ENCODE peak calls at places on chromosomes 16 and 17, in ten cellular contexts. T, W, C, K, L, V, G, N, P and Z are unnamed samples. For H3K9me3, the result is how much of the 10 kb centered on the place peaks cover.

GRCh38 chr17:81713004-81713555 is 996 bp downstream of the SLC25A10 start:
- DNase-seq in T (no peak), W (no peak), C (no peak), K (no peak), L (no peak), V (no peak), G (no peak), N (no peak), P (peak), Z (peak)

GRCh38 chr16:66127459-66128362 is 238.8 kb upstream of the CDH5 start:
- DNase-seq in T (peak), W (peak), C (no peak), K (no peak), L (no peak), V (no peak), G (no peak), N (no peak), P (peak), Z (no peak)

GRCh38 chr17:14396542-14396941 is 95.7 kb downstream of the HS3ST3B1 start:
- DNase-seq in T (no peak), W (no peak), C (peak), K (peak), L (no peak), V (no peak), G (no peak), N (no peak), P (peak), Z (no peak)

GRCh38 chr17:56029980-56030624 is 123.2 kb upstream of the ANKFN1 start:
- DNase-seq in T (no peak), W (no peak), C (no peak), K (no peak), L (no peak), V (no peak), G (no peak), N (no peak), P (no peak), Z (peak)

GRCh38 chr16:72475688-72476087 is 303.7 kb upstream of the PMFBP1 start:
- DNase-seq in T (no peak), W (no peak), C (no peak), K (no peak), L (no peak), V (no peak), G (no peak), N (no peak), P (no peak), Z (no peak)

GRCh38 chr17:61502292-61502691 is 50.1 kb downstream of the TBX4 start:
- DNase-seq in T (no peak), W (no peak), C (no peak), K (no peak), L (no peak), V (no peak), G (no peak), N (no peak), P (no peak), Z (no peak)

GRCh38 chr16:24381470-24382118 is 125.5 kb downstream of the CACNG3 start:
- DNase-seq in T (no peak), W (no peak), C (no peak), K (no peak), L (no peak), V (no peak), G (no peak), N (no peak), P (no peak), Z (no peak)

GRCh38 chr17:42288985-42289862 is 926 bp downstream of the STAT5A start:
- DNase-seq in T (peak), W (peak), C (no peak), K (no peak), L (peak), V (no peak), G (peak), N (peak), P (no peak), Z (no peak)

GRCh38 chr16:87076950-87077749 is 240.0 kb downstream of the C16orf95 start:
- DNase-seq in T (peak), W (no peak), C (peak), K (peak), L (no peak), V (peak), G (peak), N (peak), P (peak), Z (peak)

GRCh38 chr16:46765050-46765449 is 16.9 kb upstream of the MYLK3 start:
- DNase-seq in T (peak), W (no peak), C (no peak), K (peak), L (no peak), V (no peak), G (no peak), N (no peak), P (peak), Z (peak)

GRCh38 chr17:67636841-67637240 is 80.9 kb upstream of the NOL11 start:
- DNase-seq in T (no peak), W (no peak), C (no peak), K (peak), L (no peak), V (no peak), G (no peak), N (no peak), P (no peak), Z (no peak)

GRCh38 chr16:67013823-67014640 is 14.9 kb upstream of the CBFB start:
- DNase-seq in T (peak), W (peak), C (no peak), K (peak), L (peak), V (peak), G (peak), N (peak), P (peak), Z (peak)

GRCh38 chr16:86355114-86355513 is 155.2 kb upstream of the FOXF1 start:
- DNase-seq in T (no peak), W (no peak), C (no peak), K (peak), L (no peak), V (no peak), G (no peak), N (no peak), P (no peak), Z (no peak)

GRCh38 chr17:8859029-8859803 is 8.3 kb downstream of the PIK3R6 start:
- DNase-seq in T (no peak), W (no peak), C (no peak), K (peak), L (no peak), V (no peak), G (no peak), N (peak), P (peak), Z (peak)

GRCh38 chr16:82979406-82980111 is 352.8 kb downstream of the CDH13 start:
- DNase-seq in T (no peak), W (no peak), C (no peak), K (peak), L (no peak), V (no peak), G (no peak), N (no peak), P (no peak), Z (no peak)

GRCh38 chr16:23131841-23132576 is 17.2 kb downstream of the USP31 start:
- DNase-seq in T (no peak), W (no peak), C (no peak), K (no peak), L (no peak), V (no peak), G (no peak), N (no peak), P (peak), Z (peak)

GRCh38 chr16:46822270-46822669 is 8.7 kb downstream of the C16orf87 start:
- DNase-seq in T (no peak), W (no peak), C (no peak), K (peak), L (no peak), V (peak), G (no peak), N (no peak), P (peak), Z (no peak)

GRCh38 chr16:59632266-59632855 is 898.2 kb upstream of the GOT2 start:
- DNase-seq in T (no peak), W (no peak), C (peak), K (peak), L (no peak), V (no peak), G (no peak), N (no peak), P (peak), Z (peak)

GRCh38 chr17:45149669-45150603 is 1.7 kb downstream of the HEXIM1 start:
- DNase-seq in T (peak), W (peak), C (peak), K (peak), L (peak), V (no peak), G (peak), N (peak), P (peak), Z (peak)

GRCh38 chr17:76738468-76738850 is 540 bp downstream of the MFSD11 start:
- DNase-seq in T (no peak), W (no peak), C (no peak), K (no peak), L (no peak), V (no peak), G (no peak), N (no peak), P (no peak), Z (no peak)

GRCh38 chr16:84930298-84931106 is 80.8 kb downstream of the ZDHHC7 start:
- DNase-seq in T (no peak), W (no peak), C (no peak), K (no peak), L (no peak), V (no peak), G (no peak), N (no peak), P (no peak), Z (no peak)

GRCh38 chr16:16863672-16864071 is 484.7 kb downstream of the NPIPA7 start:
- DNase-seq in T (no peak), W (no peak), C (no peak), K (no peak), L (no peak), V (no peak), G (no peak), N (no peak), P (no peak), Z (no peak)

GRCh38 chr16:48538746-48539484 is 71.1 kb downstream of the N4BP1 start:
- DNase-seq in T (no peak), W (no peak), C (no peak), K (no peak), L (peak), V (no peak), G (no peak), N (no peak), P (no peak), Z (no peak)

GRCh38 chr16:66001432-66001831 is 365.1 kb upstream of the CDH5 start:
- DNase-seq in T (no peak), W (no peak), C (no peak), K (peak), L (no peak), V (no peak), G (no peak), N (no peak), P (no peak), Z (no peak)

GRCh38 chr17:47257651-47258339 is 4.2 kb downstream of the ITGB3 start:
- DNase-seq in T (no peak), W (no peak), C (no peak), K (peak), L (no peak), V (no peak), G (no peak), N (no peak), P (peak), Z (peak)

GRCh38 chr17:6546069-6546718 is 10.2 kb downstream of the PITPNM3 start:
- DNase-seq in T (no peak), W (peak), C (no peak), K (peak), L (no peak), V (no peak), G (no peak), N (no peak), P (peak), Z (peak)

GRCh38 chr17:44088254-44088653 is 17.7 kb downstream of the G6PC3 start:
- DNase-seq in T (no peak), W (no peak), C (no peak), K (no peak), L (no peak), V (no peak), G (no peak), N (no peak), P (no peak), Z (no peak)

GRCh38 chr17:332558-333322 is 19.9 kb downstream of the RPH3AL start:
- DNase-seq in T (peak), W (peak), C (no peak), K (peak), L (peak), V (no peak), G (no peak), N (peak), P (peak), Z (peak)

GRCh38 chr16:16945207-16945606 is 525.6 kb downstream of the XYLT1 start:
- DNase-seq in T (no peak), W (no peak), C (no peak), K (no peak), L (no peak), V (no peak), G (no peak), N (no peak), P (no peak), Z (no peak)

GRCh38 chr16:66798162-66798561 is 3.2 kb downstream of the TERB1 start:
- DNase-seq in T (no peak), W (no peak), C (no peak), K (peak), L (no peak), V (no peak), G (no peak), N (no peak), P (peak), Z (no peak)

GRCh38 chr17:60141111-60142018 is 8.4 kb upstream of the CA4 start:
- DNase-seq in T (no peak), W (peak), C (no peak), K (peak), L (peak), V (no peak), G (no peak), N (no peak), P (peak), Z (no peak)

GRCh38 chr17:50696365-50696879 is 11.3 kb downstream of the ANKRD40 start:
- DNase-seq in T (no peak), W (no peak), C (no peak), K (no peak), L (no peak), V (no peak), G (no peak), N (no peak), P (no peak), Z (no peak)

GRCh38 chr17:68329331-68329730 is 38.0 kb downstream of the ARSG start:
- DNase-seq in T (no peak), W (no peak), C (no peak), K (no peak), L (no peak), V (no peak), G (no peak), N (no peak), P (no peak), Z (no peak)

GRCh38 chr17:26774291-26775218 is 519.4 kb upstream of the WSB1 start:
- DNase-seq in T (no peak), W (no peak), C (no peak), K (no peak), L (peak), V (no peak), G (no peak), N (peak), P (no peak), Z (no peak)
- H3K9me3 ChIP-seq in T (under half), W (under half), C (under half), K (under half), L (under half), V (under half), G (under half), N (under half), P (under half), Z (under half)

DNA sequence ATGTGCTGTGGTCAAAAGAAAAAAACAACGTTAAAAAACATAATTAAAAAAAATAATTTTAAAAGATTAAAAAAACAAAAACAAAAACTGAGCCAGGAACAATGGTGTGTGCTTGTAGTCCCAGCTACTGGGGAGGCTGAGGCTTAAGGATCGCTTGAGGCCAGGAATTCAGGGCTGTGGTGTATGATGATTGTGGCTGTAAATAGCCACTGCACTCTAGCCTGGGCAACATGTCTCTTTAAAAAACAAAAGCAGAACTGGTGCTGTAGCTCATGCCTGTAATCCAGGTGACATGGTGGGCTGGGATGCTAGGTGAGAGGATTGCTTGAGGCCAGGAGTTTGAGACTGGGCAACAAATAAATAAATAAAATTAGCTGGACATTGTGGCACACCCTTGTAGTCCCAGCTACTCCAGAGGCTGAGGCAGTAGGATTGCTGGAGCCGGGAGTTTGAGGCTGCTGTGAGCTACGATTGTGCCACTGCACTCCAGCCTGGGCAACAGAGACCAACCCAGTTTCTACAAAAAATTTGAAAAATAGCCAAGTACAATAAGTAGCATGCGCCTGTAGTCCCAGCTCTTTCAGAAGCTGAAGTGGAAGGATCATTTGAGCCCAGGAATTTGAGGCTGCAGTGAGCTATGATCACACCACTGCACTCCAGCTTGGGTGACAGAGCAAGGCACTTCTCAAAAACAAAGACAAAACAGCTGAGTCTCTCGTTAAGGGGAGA is 43.6 kb downstream of the NFATC3 start:
- DNase-seq in T (peak), W (no peak), C (no peak), K (peak), L (no peak), V (peak), G (no peak), N (no peak), P (peak), Z (no peak)
- H3K4me3 ChIP-seq in T (no peak), W (peak), C (no peak), K (no peak), L (no peak), V (no peak), G (no peak), N (no peak), P (no peak), Z (no peak)

GRCh38 chr17:62981933-62982332 is 15.9 kb downstream of the TANC2 start:
- DNase-seq in T (no peak), W (no peak), C (peak), K (peak), L (no peak), V (no peak), G (no peak), N (no peak), P (no peak), Z (no peak)

GRCh38 chr17:62987136-62987535 is 21.1 kb downstream of the TANC2 start:
- DNase-seq in T (no peak), W (no peak), C (no peak), K (no peak), L (no peak), V (no peak), G (no peak), N (no peak), P (no peak), Z (peak)

GRCh38 chr17:62980842-62981241 is 14.8 kb downstream of the TANC2 start:
- DNase-seq in T (no peak), W (no peak), C (no peak), K (no peak), L (no peak), V (no peak), G (no peak), N (no peak), P (no peak), Z (no peak)

GRCh38 chr17:62986549-62986948 is 20.5 kb downstream of the TANC2 start:
- DNase-seq in T (no peak), W (no peak), C (no peak), K (no peak), L (no peak), V (no peak), G (no peak), N (no peak), P (no peak), Z (peak)

GRCh38 chr17:62984801-62985200 is 18.8 kb downstream of the TANC2 start:
- DNase-seq in T (no peak), W (no peak), C (no peak), K (no peak), L (no peak), V (no peak), G (no peak), N (no peak), P (no peak), Z (no peak)
- H3K9me3 ChIP-seq in T (under half), W (under half), C (under half), K (under half), L (under half), V (under half), G (under half), N (under half), P (under half), Z (under half)

DNA sequence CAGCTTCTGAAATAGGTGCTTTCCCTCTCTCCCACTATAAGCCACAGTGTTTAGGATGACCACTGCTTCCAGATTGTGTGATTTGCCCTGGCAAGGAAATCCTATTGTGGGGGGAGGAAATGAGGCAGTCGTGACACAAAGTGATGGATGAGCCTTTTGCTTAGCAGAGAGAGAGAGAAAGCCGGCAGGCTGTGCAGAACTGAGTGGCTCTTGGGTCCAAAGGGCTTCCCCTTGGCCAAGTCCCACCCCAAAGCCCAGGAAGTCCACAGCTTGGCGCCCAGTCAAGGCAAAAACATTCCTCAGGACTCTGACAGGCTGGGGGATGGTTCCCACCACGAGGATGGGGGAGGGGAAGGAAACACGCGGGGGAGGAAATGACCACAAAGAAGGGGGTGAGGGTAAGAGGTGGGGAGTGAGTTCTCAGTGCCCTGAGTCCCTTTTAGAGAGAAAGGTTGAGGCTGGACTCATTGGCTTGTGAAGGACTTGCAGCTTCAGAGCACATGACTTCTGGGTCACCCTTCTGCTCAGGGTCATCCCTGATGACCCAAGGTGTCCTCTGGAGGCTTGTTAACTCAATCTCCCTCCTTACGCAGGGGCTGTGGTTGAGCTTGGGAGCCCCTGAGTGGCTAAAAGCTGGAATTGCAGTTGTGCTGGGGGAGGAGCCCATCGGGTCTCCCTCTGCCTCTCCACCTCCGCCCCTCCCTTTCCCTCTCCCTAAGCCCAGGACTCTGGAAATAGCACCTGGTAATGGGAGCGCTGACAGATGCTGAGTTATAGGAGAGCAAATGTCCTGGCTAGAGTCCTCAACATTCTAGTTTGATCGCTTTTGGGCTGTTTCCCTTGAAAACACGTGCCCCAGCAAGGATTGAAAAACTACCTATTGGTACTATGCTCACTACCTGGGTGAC is 10.3 kb upstream of the MSL1 start:
- DNase-seq in T (peak), W (peak), C (peak), K (peak), L (no peak), V (peak), G (peak), N (peak), P (peak), Z (peak)
- H3K4me3 ChIP-seq in T (peak), W (peak), C (peak), K (no peak), L (no peak), V (no peak), G (no peak), N (peak), P (no peak), Z (peak)

GRCh38 chr16:74578433-74578832 is 28.5 kb downstream of the GLG1 start:
- DNase-seq in T (no peak), W (no peak), C (no peak), K (no peak), L (no peak), V (no peak), G (no peak), N (no peak), P (no peak), Z (no peak)
- H3K9me3 ChIP-seq in T (under half), W (under half), C (under half), K (under half), L (under half), V (under half), G (under half), N (under half), P (under half), Z (under half)

GRCh38 chr17:17809527-17810373 is 27.0 kb downstream of the SREBF1 start:
- DNase-seq in T (no peak), W (no peak), C (peak), K (no peak), L (peak), V (peak), G (no peak), N (peak), P (peak), Z (no peak)
- H3K4me3 ChIP-seq in T (no peak), W (no peak), C (no peak), K (no peak), L (no peak), V (no peak), G (peak), N (peak), P (peak), Z (no peak)

DNA sequence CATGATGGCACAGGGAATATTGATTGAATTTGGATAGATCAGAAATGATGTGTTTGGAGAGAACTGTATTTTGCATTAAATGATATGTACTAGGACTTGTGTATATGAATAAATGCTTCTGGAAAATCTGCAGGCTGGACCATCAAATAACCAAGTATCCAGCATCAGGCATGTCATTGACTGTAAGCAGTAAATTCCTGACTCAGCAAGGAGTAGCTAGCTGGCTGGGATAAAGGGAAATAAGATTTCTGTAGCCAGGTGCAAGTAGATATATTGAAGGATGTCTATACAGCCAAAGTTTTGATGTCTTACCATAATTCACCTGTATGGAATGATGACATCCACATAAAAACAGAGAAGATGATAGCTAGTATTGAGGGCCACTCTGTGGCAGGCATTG is 809.6 kb downstream of the CDH11 start:
- DNase-seq in T (no peak), W (no peak), C (no peak), K (no peak), L (no peak), V (no peak), G (no peak), N (no peak), P (no peak), Z (no peak)
- H3K9me3 ChIP-seq in T (under half), W (under half), C (under half), K (under half), L (under half), V (under half), G (under half), N (under half), P (under half), Z (under half)